ENCODE peak calls at places on chromosomes 4 and X, in eight cellular contexts. One of them, this sample, is unnamed.

GRCh38 chrX:49183701-49184281 is 2.4 kb downstream of the PRICKLE3 start:
- DNase-seq in heart left ventricle: peak
- DNase-seq in NCI-H446: no peak
- DNase-seq in OCI-LY7: no peak
- DNase-seq in NCI-H1092 treated with DMSO at 0.1 percent for 48 hours: no peak
- DNase-seq in bronchial epithelial cell: no peak
- DNase-seq in NT2/D1: no peak
- DNase-seq in GM04504: no peak
- DNase-seq in this sample: no peak

GRCh38 chr4:150242820-150243458 is 164.7 kb downstream of the DCLK2 start:
- DNase-seq in NT2/D1: peak
- DNase-seq in bronchial epithelial cell: peak
- DNase-seq in NCI-H1092 treated with DMSO at 0.1 percent for 48 hours: peak
- DNase-seq in OCI-LY7: peak
- DNase-seq in GM04504: no peak
- DNase-seq in NCI-H446: peak
- DNase-seq in heart left ventricle: no peak
- DNase-seq in this sample: no peak

GRCh38 chr4:169379688-169380087 is 108.9 kb upstream of the SH3RF1 start:
- DNase-seq in GM04504: no peak
- DNase-seq in NCI-H1092 treated with DMSO at 0.1 percent for 48 hours: no peak
- DNase-seq in OCI-LY7: no peak
- DNase-seq in NT2/D1: no peak
- DNase-seq in NCI-H446: no peak
- DNase-seq in heart left ventricle: no peak
- DNase-seq in bronchial epithelial cell: no peak
- DNase-seq in this sample: no peak

GRCh38 chr4:127240721-127241120 is 392.0 kb upstream of the INTU start:
- DNase-seq in GM04504: peak
- DNase-seq in bronchial epithelial cell: no peak
- DNase-seq in NCI-H1092 treated with DMSO at 0.1 percent for 48 hours: no peak
- DNase-seq in NT2/D1: no peak
- DNase-seq in NCI-H446: no peak
- DNase-seq in heart left ventricle: no peak
- DNase-seq in OCI-LY7: no peak
- DNase-seq in this sample: no peak

GRCh38 chr4:178712486-178712885 is 1270.2 kb upstream of the AGA start:
- DNase-seq in heart left ventricle: no peak
- DNase-seq in GM04504: no peak
- DNase-seq in NT2/D1: no peak
- DNase-seq in NCI-H446: no peak
- DNase-seq in OCI-LY7: no peak
- DNase-seq in bronchial epithelial cell: no peak
- DNase-seq in NCI-H1092 treated with DMSO at 0.1 percent for 48 hours: no peak
- DNase-seq in this sample: no peak

GRCh38 chr4:519885-520595 is 21.0 kb downstream of the PIGG start:
- DNase-seq in NCI-H1092 treated with DMSO at 0.1 percent for 48 hours: no peak
- DNase-seq in OCI-LY7: no peak
- DNase-seq in GM04504: no peak
- DNase-seq in NCI-H446: no peak
- DNase-seq in bronchial epithelial cell: peak
- DNase-seq in NT2/D1: no peak
- DNase-seq in heart left ventricle: no peak
- DNase-seq in this sample: no peak

GRCh38 chr4:37685726-37686372 is 327 bp downstream of the RELL1 start:
- DNase-seq in NT2/D1: no peak
- DNase-seq in OCI-LY7: peak
- DNase-seq in NCI-H1092 treated with DMSO at 0.1 percent for 48 hours: peak
- DNase-seq in GM04504: no peak
- DNase-seq in bronchial epithelial cell: no peak
- DNase-seq in heart left ventricle: no peak
- DNase-seq in NCI-H446: no peak
- DNase-seq in this sample: no peak

GRCh38 chrX:8748855-8749254 is 16.9 kb upstream of the ANOS1 start:
- DNase-seq in GM04504: no peak
- DNase-seq in bronchial epithelial cell: peak
- DNase-seq in NT2/D1: no peak
- DNase-seq in NCI-H1092 treated with DMSO at 0.1 percent for 48 hours: peak
- DNase-seq in OCI-LY7: peak
- DNase-seq in NCI-H446: no peak
- DNase-seq in heart left ventricle: no peak
- DNase-seq in this sample: peak

GRCh38 chr4:5785806-5786680 is 75.0 kb downstream of the EVC start:
- DNase-seq in heart left ventricle: no peak
- DNase-seq in NCI-H1092 treated with DMSO at 0.1 percent for 48 hours: no peak
- DNase-seq in bronchial epithelial cell: peak
- DNase-seq in OCI-LY7: no peak
- DNase-seq in NT2/D1: no peak
- DNase-seq in NCI-H446: no peak
- DNase-seq in GM04504: peak
- DNase-seq in this sample: no peak

GRCh38 chr4:147578057-147578476 is 39.1 kb upstream of the TMEM184C start:
- DNase-seq in OCI-LY7: no peak
- DNase-seq in heart left ventricle: no peak
- DNase-seq in NT2/D1: no peak
- DNase-seq in bronchial epithelial cell: peak
- DNase-seq in NCI-H446: no peak
- DNase-seq in GM04504: no peak
- DNase-seq in NCI-H1092 treated with DMSO at 0.1 percent for 48 hours: no peak
- DNase-seq in this sample: no peak

GRCh38 chrX:150543230-150544155 is 24.9 kb upstream of the MTM1 start:
- DNase-seq in NT2/D1: no peak
- DNase-seq in heart left ventricle: no peak
- DNase-seq in NCI-H446: no peak
- DNase-seq in NCI-H1092 treated with DMSO at 0.1 percent for 48 hours: no peak
- DNase-seq in OCI-LY7: no peak
- DNase-seq in bronchial epithelial cell: no peak
- DNase-seq in GM04504: no peak
- DNase-seq in this sample: no peak

GRCh38 chr4:83417566-83417965 is 38.1 kb downstream of the HELQ start:
- DNase-seq in NCI-H446: no peak
- DNase-seq in heart left ventricle: no peak
- DNase-seq in GM04504: no peak
- DNase-seq in bronchial epithelial cell: peak
- DNase-seq in NT2/D1: no peak
- DNase-seq in OCI-LY7: no peak
- DNase-seq in NCI-H1092 treated with DMSO at 0.1 percent for 48 hours: no peak
- DNase-seq in this sample: no peak

GRCh38 chr4:82479562-82479961 is 49.2 kb downstream of the ENOPH1 start:
- DNase-seq in NT2/D1: no peak
- DNase-seq in heart left ventricle: no peak
- DNase-seq in GM04504: no peak
- DNase-seq in OCI-LY7: no peak
- DNase-seq in bronchial epithelial cell: no peak
- DNase-seq in NCI-H446: no peak
- DNase-seq in NCI-H1092 treated with DMSO at 0.1 percent for 48 hours: no peak
- DNase-seq in this sample: no peak

GRCh38 chr4:110623710-110624015 is 786 bp upstream of the PITX2 start:
- DNase-seq in NCI-H1092 treated with DMSO at 0.1 percent for 48 hours: no peak
- DNase-seq in heart left ventricle: no peak
- DNase-seq in bronchial epithelial cell: no peak
- DNase-seq in OCI-LY7: no peak
- DNase-seq in NT2/D1: no peak
- DNase-seq in GM04504: no peak
- DNase-seq in NCI-H446: no peak
- DNase-seq in this sample: no peak

GRCh38 chrX:15790766-15791380 is 589 bp downstream of the ZRSR2 start:
- DNase-seq in NCI-H446: no peak
- DNase-seq in GM04504: no peak
- DNase-seq in NCI-H1092 treated with DMSO at 0.1 percent for 48 hours: no peak
- DNase-seq in bronchial epithelial cell: peak
- DNase-seq in heart left ventricle: no peak
- DNase-seq in OCI-LY7: peak
- DNase-seq in NT2/D1: no peak
- DNase-seq in this sample: no peak

GRCh38 chr4:158159054-158159717 is 13.6 kb downstream of the GASK1B start:
- DNase-seq in OCI-LY7: no peak
- DNase-seq in heart left ventricle: no peak
- DNase-seq in GM04504: no peak
- DNase-seq in bronchial epithelial cell: peak
- DNase-seq in NT2/D1: no peak
- DNase-seq in NCI-H1092 treated with DMSO at 0.1 percent for 48 hours: no peak
- DNase-seq in NCI-H446: no peak
- DNase-seq in this sample: no peak

GRCh38 chr4:162016991-162017390 is 146.8 kb downstream of the FSTL5 start:
- DNase-seq in GM04504: no peak
- DNase-seq in bronchial epithelial cell: no peak
- DNase-seq in heart left ventricle: no peak
- DNase-seq in OCI-LY7: no peak
- DNase-seq in NCI-H446: no peak
- DNase-seq in NT2/D1: no peak
- DNase-seq in NCI-H1092 treated with DMSO at 0.1 percent for 48 hours: no peak
- DNase-seq in this sample: no peak

GRCh38 chrX:2676794-2677675 is 14.1 kb upstream of the CD99 start:
- DNase-seq in bronchial epithelial cell: peak
- DNase-seq in heart left ventricle: no peak
- DNase-seq in GM04504: no peak
- DNase-seq in OCI-LY7: no peak
- DNase-seq in NT2/D1: no peak
- DNase-seq in NCI-H446: no peak
- DNase-seq in NCI-H1092 treated with DMSO at 0.1 percent for 48 hours: no peak
- DNase-seq in this sample: no peak

GRCh38 chr4:158025131-158025530 is 147.7 kb downstream of the GASK1B start:
- DNase-seq in OCI-LY7: no peak
- DNase-seq in bronchial epithelial cell: peak
- DNase-seq in NCI-H1092 treated with DMSO at 0.1 percent for 48 hours: no peak
- DNase-seq in heart left ventricle: no peak
- DNase-seq in GM04504: no peak
- DNase-seq in NCI-H446: no peak
- DNase-seq in NT2/D1: no peak
- DNase-seq in this sample: no peak

GRCh38 chr4:53197760-53198150 is 168.1 kb downstream of the SCFD2 start:
- DNase-seq in NT2/D1: no peak
- DNase-seq in bronchial epithelial cell: no peak
- DNase-seq in GM04504: no peak
- DNase-seq in NCI-H1092 treated with DMSO at 0.1 percent for 48 hours: no peak
- DNase-seq in NCI-H446: no peak
- DNase-seq in OCI-LY7: no peak
- DNase-seq in heart left ventricle: no peak
- DNase-seq in this sample: no peak

GRCh38 chrX:154779261-154779660 is 16.6 kb downstream of the DKC1 start:
- DNase-seq in heart left ventricle: no peak
- DNase-seq in NT2/D1: no peak
- DNase-seq in bronchial epithelial cell: peak
- DNase-seq in GM04504: no peak
- DNase-seq in NCI-H1092 treated with DMSO at 0.1 percent for 48 hours: no peak
- DNase-seq in OCI-LY7: no peak
- DNase-seq in NCI-H446: no peak
- DNase-seq in this sample: no peak

GRCh38 chr4:16122784-16123183 is 39.0 kb upstream of the PROM1 start:
- DNase-seq in NCI-H1092 treated with DMSO at 0.1 percent for 48 hours: no peak
- DNase-seq in NT2/D1: no peak
- DNase-seq in bronchial epithelial cell: no peak
- DNase-seq in heart left ventricle: no peak
- DNase-seq in GM04504: no peak
- DNase-seq in OCI-LY7: no peak
- DNase-seq in NCI-H446: no peak
- DNase-seq in this sample: no peak

GRCh38 chr4:55879224-55879623 is 25.8 kb downstream of the EXOC1 start:
- DNase-seq in GM04504: no peak
- DNase-seq in heart left ventricle: no peak
- DNase-seq in OCI-LY7: no peak
- DNase-seq in NT2/D1: no peak
- DNase-seq in bronchial epithelial cell: no peak
- DNase-seq in NCI-H1092 treated with DMSO at 0.1 percent for 48 hours: no peak
- DNase-seq in NCI-H446: no peak
- DNase-seq in this sample: no peak

GRCh38 chrX:101482296-101482695 is 3.0 kb upstream of the ARMCX4 start:
- DNase-seq in OCI-LY7: no peak
- DNase-seq in bronchial epithelial cell: no peak
- DNase-seq in heart left ventricle: no peak
- DNase-seq in GM04504: no peak
- DNase-seq in NCI-H446: no peak
- DNase-seq in NCI-H1092 treated with DMSO at 0.1 percent for 48 hours: no peak
- DNase-seq in NT2/D1: no peak
- DNase-seq in this sample: no peak

GRCh38 chrX:1264556-1264955 is 4.1 kb upstream of the CSF2RA start:
- DNase-seq in GM04504: no peak
- DNase-seq in NT2/D1: no peak
- DNase-seq in OCI-LY7: no peak
- DNase-seq in NCI-H1092 treated with DMSO at 0.1 percent for 48 hours: no peak
- DNase-seq in bronchial epithelial cell: no peak
- DNase-seq in NCI-H446: no peak
- DNase-seq in heart left ventricle: no peak
- DNase-seq in this sample: no peak

GRCh38 chr4:128570380-128570779 is 239.1 kb upstream of the JADE1 start:
- DNase-seq in NCI-H1092 treated with DMSO at 0.1 percent for 48 hours: no peak
- DNase-seq in bronchial epithelial cell: peak
- DNase-seq in GM04504: no peak
- DNase-seq in NCI-H446: no peak
- DNase-seq in NT2/D1: no peak
- DNase-seq in OCI-LY7: no peak
- DNase-seq in heart left ventricle: no peak
- DNase-seq in this sample: no peak

This sample was measured in iPS DF 19.7.